ENCODE peak calls at places on chromosome 2, in nine cellular contexts. D, E, B, K, M, R, Q, T and S are unnamed samples.

GRCh38 chr2:54750040-54750439 is 26.6 kb downstream of the EML6 start:
- DNase-seq in D (peak), E (no peak), B (no peak), K (no peak), M (no peak), R (peak), Q (no peak), T (no peak), S (no peak)

GRCh38 chr2:14081526-14081925 is 551.0 kb upstream of the LRATD1 start:
- DNase-seq in D (no peak), E (no peak), B (no peak), K (no peak), M (no peak), R (peak), Q (no peak), T (no peak), S (no peak)

GRCh38 chr2:99900589-99900988 is 241.8 kb downstream of the AFF3 start:
- DNase-seq in D (no peak), E (no peak), B (no peak), K (no peak), M (peak), R (no peak), Q (no peak), T (peak), S (no peak)

GRCh38 chr2:11998218-11998617 is 251.8 kb downstream of the LPIN1 start:
- DNase-seq in D (peak), E (no peak), B (no peak), K (no peak), M (no peak), R (peak), Q (no peak), T (no peak), S (no peak)

GRCh38 chr2:55954306-55955035 is 30.9 kb upstream of the EFEMP1 start:
- DNase-seq in D (no peak), E (no peak), B (no peak), K (peak), M (no peak), R (no peak), Q (no peak), T (no peak), S (no peak)

GRCh38 chr2:231228223-231228622 is 29.8 kb downstream of the ARMC9 start:
- DNase-seq in D (no peak), E (no peak), B (no peak), K (no peak), M (no peak), R (no peak), Q (no peak), T (no peak), S (no peak)

GRCh38 chr2:9050122-9050809 is 46.8 kb upstream of the MBOAT2 start:
- DNase-seq in D (no peak), E (no peak), B (no peak), K (no peak), M (no peak), R (peak), Q (no peak), T (no peak), S (no peak)

GRCh38 chr2:20590704-20591515 is 60.0 kb downstream of the HS1BP3 start:
- DNase-seq in D (no peak), E (no peak), B (no peak), K (no peak), M (peak), R (no peak), Q (no peak), T (peak), S (peak)

GRCh38 chr2:160581035-160581434 is 87.4 kb upstream of the RBMS1 start:
- DNase-seq in D (no peak), E (no peak), B (no peak), K (no peak), M (no peak), R (peak), Q (no peak), T (no peak), S (no peak)

GRCh38 chr2:230205034-230205433 is 14.8 kb downstream of the SP110 start:
- DNase-seq in D (no peak), E (no peak), B (no peak), K (no peak), M (no peak), R (no peak), Q (no peak), T (no peak), S (no peak)

GRCh38 chr2:24513672-24514071 is 22.6 kb downstream of the NCOA1 start:
- DNase-seq in D (no peak), E (no peak), B (no peak), K (no peak), M (no peak), R (no peak), Q (no peak), T (no peak), S (no peak)

GRCh38 chr2:214410128-214410775 is 602 bp upstream of the VWC2L start:
- DNase-seq in D (no peak), E (peak), B (no peak), K (no peak), M (no peak), R (peak), Q (no peak), T (no peak), S (peak)

GRCh38 chr2:40353236-40353635 is 98.7 kb downstream of the SLC8A1 start:
- DNase-seq in D (no peak), E (no peak), B (no peak), K (no peak), M (no peak), R (no peak), Q (no peak), T (peak), S (no peak)

GRCh38 chr2:150212722-150213171 is 274.7 kb downstream of the RND3 start:
- DNase-seq in D (peak), E (peak), B (no peak), K (peak), M (no peak), R (no peak), Q (no peak), T (no peak), S (no peak)

GRCh38 chr2:38263293-38263692 is 113.8 kb downstream of the ATL2 start:
- DNase-seq in D (no peak), E (no peak), B (no peak), K (no peak), M (no peak), R (no peak), Q (no peak), T (no peak), S (no peak)

GRCh38 chr2:162477011-162477410 is 133.1 kb downstream of the GCA start:
- DNase-seq in D (no peak), E (peak), B (no peak), K (no peak), M (no peak), R (peak), Q (no peak), T (no peak), S (no peak)

GRCh38 chr2:176445831-176446433 is 176.7 kb downstream of the MTX2 start:
- DNase-seq in D (peak), E (peak), B (no peak), K (no peak), M (no peak), R (peak), Q (peak), T (no peak), S (no peak)

GRCh38 chr2:74250189-74250631 is 51.8 kb downstream of the MTHFD2 start:
- DNase-seq in D (no peak), E (peak), B (peak), K (no peak), M (no peak), R (peak), Q (peak), T (peak), S (peak)

GRCh38 chr2:112703684-112704083 is 17.1 kb upstream of the NT5DC4 start:
- DNase-seq in D (no peak), E (no peak), B (no peak), K (no peak), M (no peak), R (no peak), Q (no peak), T (no peak), S (no peak)